ENCODE peak calls at places on chromosomes 16 and 17, in ten cellular contexts. V is tibial nerve, K is heart right ventricle, D is MM.1S, U is AG04450, M is fibroblast of the aortic adventitia, X is breast epithelium, R is BJ, G is cardiac fibroblast, Q is GM12865. T is an unnamed sample.
A peak's percentile ranks its signal among the peaks of the same experiment; 100 is the strongest.

GRCh38 chr17:10821062-10821461 is 16.8 kb downstream of the PIRT start:
- DNase-seq in X (no peak), M (no peak), R (no peak), G (no peak), D (no peak), K (no peak), Q (no peak), U (no peak), V (no peak), T (no peak)

GRCh38 chr17:37830151-37830993 is 85.5 kb upstream of the HNF1B start:
- DNase-seq in R (no peak), U (no peak), X (no peak), Q (peak; percentile 82), G (no peak), V (no peak), K (no peak), D (no peak), M (no peak), T (no peak)

GRCh38 chr16:15539197-15539596 is 103.8 kb downstream of the MARF1 start:
- DNase-seq in Q (peak; percentile 7), M (no peak), G (no peak), R (no peak), X (no peak), D (no peak), V (no peak), U (no peak), K (no peak), T (no peak)

GRCh38 chr16:50369133-50369804 is 481 bp upstream of the BRD7 start:
- DNase-seq in G (no peak), U (no peak), M (no peak), Q (no peak), K (no peak), D (no peak), V (no peak), R (no peak), X (no peak), T (no peak)

GRCh38 chr16:11346700-11347319 is 1.6 kb downstream of the RMI2 start:
- DNase-seq in D (no peak), X (no peak), V (no peak), U (no peak), G (no peak), M (no peak), R (no peak), K (no peak), Q (no peak), T (no peak)

GRCh38 chr16:21647562-21648164 is 4.7 kb downstream of the IGSF6 start:
- DNase-seq in R (no peak), X (no peak), U (no peak), V (no peak), K (no peak), D (no peak), M (no peak), G (no peak), Q (no peak), T (no peak)

GRCh38 chr16:31090540-31090939 is 1.8 kb upstream of the PRSS53 start:
- DNase-seq in Q (no peak), M (peak; percentile 8), D (no peak), G (no peak), K (no peak), U (no peak), R (no peak), X (no peak), V (no peak), T (peak; percentile 53)

GRCh38 chr17:41739661-41740352 is 5.4 kb upstream of the HAP1 start:
- DNase-seq in M (peak; percentile 5), D (no peak), R (peak; percentile 56), G (no peak), Q (no peak), K (no peak), X (no peak), V (no peak), U (no peak), T (peak; percentile 83)

GRCh38 chr16:89073346-89074221 is 20.1 kb upstream of the ACSF3 start:
- DNase-seq in G (no peak), X (no peak), V (no peak), D (no peak), R (no peak), K (no peak), M (no peak), Q (no peak), U (no peak), T (no peak)

GRCh38 chr16:89079434-89079833 is 14.2 kb upstream of the ACSF3 start:
- DNase-seq in V (no peak), M (no peak), Q (no peak), X (no peak), R (no peak), D (no peak), K (no peak), U (no peak), G (no peak), T (no peak)

GRCh38 chr16:89078172-89078571 is 15.5 kb upstream of the ACSF3 start:
- DNase-seq in K (no peak), M (no peak), X (no peak), G (no peak), V (no peak), D (no peak), R (no peak), Q (no peak), U (no peak), T (no peak)

GRCh38 chr16:89077076-89077475 is 16.6 kb upstream of the ACSF3 start:
- DNase-seq in M (no peak), D (no peak), G (no peak), U (no peak), R (no peak), V (no peak), K (no peak), X (no peak), Q (no peak), T (no peak)

DNA sequence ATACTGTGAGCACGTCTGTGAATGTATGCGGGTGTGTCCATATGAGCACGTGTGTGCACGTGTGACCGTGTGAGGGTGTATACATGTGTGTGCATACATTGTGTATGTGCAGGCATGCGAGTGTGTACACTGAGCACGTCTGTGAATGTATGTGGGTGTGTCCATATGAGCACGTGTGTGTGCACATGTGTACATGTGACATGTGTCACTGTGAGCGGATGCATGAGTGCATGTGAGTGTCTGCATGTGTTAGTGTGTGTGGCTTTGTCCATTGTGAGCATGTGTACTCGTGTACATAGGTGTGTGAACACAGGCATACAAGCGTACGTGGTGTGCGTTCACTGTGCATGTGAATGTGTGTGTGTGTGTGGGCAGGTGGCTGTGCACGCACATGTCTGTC is 17.5 kb upstream of the ACSF3 start:
- DNase-seq in M (no peak), G (no peak), D (no peak), V (no peak), X (no peak), Q (no peak), K (no peak), U (no peak), R (no peak), T (no peak)
- TF ChIP-seq CTCF in M (no peak), G (no peak), D (no peak), V (no peak), X (no peak), Q (no peak), K (no peak), U (no peak), R (no peak), T (no peak)

DNA sequence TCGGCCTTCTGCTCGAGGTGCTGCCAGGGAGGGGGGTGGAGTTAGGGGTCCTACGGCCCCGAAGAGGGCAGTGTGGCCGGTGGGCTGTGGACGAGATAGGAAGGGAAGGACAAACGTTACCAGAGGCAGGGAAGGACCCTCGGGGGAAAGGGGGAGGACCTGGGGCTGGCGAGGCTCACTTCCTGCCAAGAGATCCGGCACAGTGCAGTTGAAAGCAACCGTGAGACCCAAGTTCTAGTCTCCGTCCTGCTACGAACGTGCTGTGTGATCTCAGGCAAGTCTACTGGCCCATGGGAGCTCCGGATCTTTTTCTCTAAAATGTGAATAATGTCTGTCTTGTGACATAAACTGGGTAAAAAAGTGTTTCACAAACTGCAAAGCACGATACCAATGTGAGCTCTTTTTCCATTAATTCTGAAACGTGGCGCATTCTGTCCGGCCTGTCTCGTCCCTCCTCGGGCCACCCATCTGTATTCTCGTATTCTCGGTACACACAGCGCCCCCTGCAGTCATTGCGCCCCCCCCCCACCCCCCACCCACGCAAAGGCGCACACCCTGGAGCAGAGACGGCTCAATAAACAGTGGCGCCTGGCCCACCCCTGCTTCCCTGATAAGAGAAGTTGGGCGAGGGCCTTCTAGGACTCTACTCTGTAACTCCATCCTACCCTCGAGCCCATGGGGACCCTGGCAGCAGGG is 8.8 kb downstream of the CYGB start:
- DNase-seq in M (peak; percentile 81), Q (peak; percentile 48), R (no peak), X (no peak), U (no peak), K (peak; percentile 73), D (no peak), G (peak; percentile 77), V (no peak), T (no peak)
- TF ChIP-seq CTCF in M (no peak), Q (no peak), R (peak; percentile 30), X (no peak), U (peak; percentile 9), K (peak; percentile 28), D (no peak), G (no peak), V (peak; percentile 27), T (peak; percentile 55)

GRCh38 chr16:81758376-81758775 is 20.7 kb upstream of the PLCG2 start:
- DNase-seq in V (no peak), R (no peak), K (no peak), G (peak; percentile 13), M (no peak), Q (no peak), U (no peak), X (no peak), D (no peak), T (no peak)

GRCh38 chr16:81752225-81752875 is 26.7 kb upstream of the PLCG2 start:
- DNase-seq in R (no peak), K (peak; percentile 56), D (peak; percentile 50), G (peak; percentile 7), U (no peak), M (no peak), Q (peak; percentile 93), X (no peak), V (no peak), T (no peak)

GRCh38 chr16:81752876-81753227 is 26.2 kb upstream of the PLCG2 start:
- DNase-seq in U (no peak), Q (no peak), D (no peak), X (no peak), K (no peak), R (no peak), G (no peak), M (no peak), V (no peak), T (no peak)

GRCh38 chr16:81754810-81755209 is 24.3 kb upstream of the PLCG2 start:
- DNase-seq in D (no peak), U (no peak), K (no peak), M (no peak), Q (no peak), V (no peak), X (no peak), G (no peak), R (no peak), T (no peak)

GRCh38 chr16:81755915-81756644 is 23.0 kb upstream of the PLCG2 start:
- DNase-seq in R (no peak), G (peak; percentile 27), D (no peak), X (no peak), M (no peak), Q (no peak), V (no peak), U (no peak), K (no peak), T (no peak)
- TF ChIP-seq CTCF in R (no peak), G (no peak), D (no peak), X (no peak), M (no peak), Q (no peak), V (no peak), U (no peak), K (no peak), T (no peak)

DNA sequence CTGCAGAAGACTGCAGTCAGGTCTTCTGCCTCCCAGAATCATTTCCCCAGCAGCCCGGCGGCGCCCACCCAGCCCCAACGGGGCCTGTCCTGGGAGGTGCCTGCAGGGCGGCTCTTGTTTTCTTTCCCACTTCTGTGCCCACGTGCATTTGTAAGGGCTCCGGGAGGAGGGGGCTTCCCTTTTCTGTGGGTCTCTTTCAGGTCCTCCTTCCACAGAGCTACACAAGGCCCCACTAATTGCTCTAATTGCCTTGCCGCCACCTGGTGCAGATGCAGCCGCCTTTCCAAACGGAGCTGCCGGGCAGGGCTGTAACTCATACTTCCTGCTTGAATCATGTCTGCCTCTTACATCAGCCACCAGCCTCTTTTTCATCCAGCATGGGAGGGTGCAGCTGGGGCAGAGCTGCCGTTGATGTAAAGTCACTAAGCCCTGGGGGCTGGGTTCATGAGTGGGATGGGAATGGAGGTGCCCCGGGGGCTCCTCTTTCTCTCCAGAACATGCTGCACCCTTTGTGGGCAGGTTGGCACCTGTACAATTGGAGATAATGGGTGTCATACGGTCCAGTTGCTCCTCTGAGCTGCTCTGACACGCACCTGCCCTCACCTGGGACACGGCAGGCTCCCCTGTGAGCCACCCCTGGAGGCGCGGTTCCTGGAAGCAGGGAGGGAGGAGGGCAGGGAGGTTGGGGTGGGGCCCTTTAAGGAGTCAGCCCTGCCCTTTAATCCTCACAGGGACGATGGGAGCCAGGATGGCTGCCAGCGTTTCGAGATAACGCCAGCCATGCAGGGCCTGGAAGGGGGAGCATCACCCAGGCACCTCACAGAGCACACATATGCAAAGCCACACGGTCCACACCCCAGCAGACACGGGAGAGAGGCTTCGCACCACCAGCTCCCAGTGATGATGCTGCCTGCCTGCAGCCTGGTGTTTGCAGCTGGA is 41.1 kb upstream of the KLHDC4 start:
- DNase-seq in V (no peak), R (peak; percentile 70), M (peak; percentile 95), X (no peak), G (peak; percentile 84), D (peak; percentile 18), U (peak; percentile 78), K (peak; percentile 62), Q (peak; percentile 61), T (peak; percentile 82)
- TF ChIP-seq CTCF in V (no peak), R (no peak), M (no peak), X (no peak), G (no peak), D (no peak), U (no peak), K (no peak), Q (no peak), T (no peak)